ENCODE peak calls at places on chromosomes 6 and 20, in eight cellular contexts. One of them, this sample, is unnamed.
A peak's percentile ranks its signal among the peaks of the same experiment; 100 is the strongest.

GRCh38 chr20:57106030-57106682 is 160.3 kb downstream of the BMP7 start:
- DNase-seq in COR-L47: no peak
- DNase-seq in GM13976: no peak
- DNase-seq in NCI-H1092: no peak
- DNase-seq in stomach: no peak
- DNase-seq in transverse colon: no peak
- DNase-seq in NCI-H1105 treated with DMSO at 0.1 percent for 48 hours: no peak
- DNase-seq in foreskin fibroblast: no peak
- DNase-seq in this sample: no peak

GRCh38 chr20:38057351-38057972 is 23.9 kb downstream of the RPRD1B start:
- DNase-seq in COR-L47: peak; percentile 65
- DNase-seq in GM13976: peak; percentile 69
- DNase-seq in NCI-H1092: peak; percentile 81
- DNase-seq in stomach: peak; percentile 90
- DNase-seq in transverse colon: peak; percentile 85
- DNase-seq in NCI-H1105 treated with DMSO at 0.1 percent for 48 hours: peak; percentile 80
- DNase-seq in foreskin fibroblast: peak; percentile 88
- DNase-seq in this sample: peak; percentile 76

GRCh38 chr20:25571240-25571639 is 14.1 kb downstream of the NINL start:
- DNase-seq in COR-L47: no peak
- DNase-seq in GM13976: no peak
- DNase-seq in NCI-H1092: no peak
- DNase-seq in stomach: peak; percentile 37
- DNase-seq in transverse colon: no peak
- DNase-seq in NCI-H1105 treated with DMSO at 0.1 percent for 48 hours: no peak
- DNase-seq in foreskin fibroblast: no peak
- DNase-seq in this sample: peak; percentile 12

GRCh38 chr20:24965065-24965919 is 16.2 kb downstream of the CST7 start:
- DNase-seq in COR-L47: no peak
- DNase-seq in GM13976: no peak
- DNase-seq in NCI-H1092: no peak
- DNase-seq in stomach: no peak
- DNase-seq in transverse colon: no peak
- DNase-seq in NCI-H1105 treated with DMSO at 0.1 percent for 48 hours: no peak
- DNase-seq in foreskin fibroblast: no peak
- DNase-seq in this sample: no peak

GRCh38 chr20:43840382-43841070 is 74.1 kb upstream of the TOX2 start:
- DNase-seq in COR-L47: no peak
- DNase-seq in GM13976: peak; percentile 80
- DNase-seq in NCI-H1092: peak; percentile 1
- DNase-seq in stomach: no peak
- DNase-seq in transverse colon: peak; percentile 13
- DNase-seq in NCI-H1105 treated with DMSO at 0.1 percent for 48 hours: no peak
- DNase-seq in foreskin fibroblast: peak; percentile 44
- DNase-seq in this sample: no peak

GRCh38 chr6:22601941-22602340 is 32.6 kb downstream of the HDGFL1 start:
- DNase-seq in COR-L47: no peak
- DNase-seq in GM13976: no peak
- DNase-seq in NCI-H1092: no peak
- DNase-seq in stomach: no peak
- DNase-seq in transverse colon: no peak
- DNase-seq in NCI-H1105 treated with DMSO at 0.1 percent for 48 hours: no peak
- DNase-seq in foreskin fibroblast: no peak
- DNase-seq in this sample: no peak

GRCh38 chr6:56708810-56709597 is 66.3 kb upstream of the DST start:
- DNase-seq in COR-L47: peak; percentile 74
- DNase-seq in GM13976: peak; percentile 52
- DNase-seq in NCI-H1092: no peak
- DNase-seq in stomach: no peak
- DNase-seq in transverse colon: no peak
- DNase-seq in NCI-H1105 treated with DMSO at 0.1 percent for 48 hours: peak; percentile 66
- DNase-seq in foreskin fibroblast: peak; percentile 73
- DNase-seq in this sample: peak; percentile 35

GRCh38 chr6:53858196-53858595 is 63.4 kb downstream of the LRRC1 start:
- DNase-seq in COR-L47: no peak
- DNase-seq in GM13976: no peak
- DNase-seq in NCI-H1092: no peak
- DNase-seq in stomach: no peak
- DNase-seq in transverse colon: no peak
- DNase-seq in NCI-H1105 treated with DMSO at 0.1 percent for 48 hours: no peak
- DNase-seq in foreskin fibroblast: no peak
- DNase-seq in this sample: no peak

GRCh38 chr20:54292186-54292585 is 84.3 kb downstream of the PFDN4 start:
- DNase-seq in COR-L47: no peak
- DNase-seq in GM13976: no peak
- DNase-seq in NCI-H1092: no peak
- DNase-seq in stomach: no peak
- DNase-seq in transverse colon: no peak
- DNase-seq in NCI-H1105 treated with DMSO at 0.1 percent for 48 hours: no peak
- DNase-seq in foreskin fibroblast: peak; percentile 27
- DNase-seq in this sample: no peak

GRCh38 chr20:36555248-36555647 is 13.9 kb downstream of the MYL9 start:
- DNase-seq in COR-L47: no peak
- DNase-seq in GM13976: no peak
- DNase-seq in NCI-H1092: no peak
- DNase-seq in stomach: no peak
- DNase-seq in transverse colon: no peak
- DNase-seq in NCI-H1105 treated with DMSO at 0.1 percent for 48 hours: no peak
- DNase-seq in foreskin fibroblast: no peak
- DNase-seq in this sample: no peak

GRCh38 chr6:43827898-43828297 is 57.9 kb downstream of the VEGFA start:
- DNase-seq in COR-L47: peak; percentile 31
- DNase-seq in GM13976: no peak
- DNase-seq in NCI-H1092: peak; percentile 51
- DNase-seq in stomach: no peak
- DNase-seq in transverse colon: no peak
- DNase-seq in NCI-H1105 treated with DMSO at 0.1 percent for 48 hours: no peak
- DNase-seq in foreskin fibroblast: no peak
- DNase-seq in this sample: no peak

GRCh38 chr6:158069800-158070195 is 88.1 kb downstream of the SYNJ2 start:
- DNase-seq in COR-L47: no peak
- DNase-seq in GM13976: no peak
- DNase-seq in NCI-H1092: no peak
- DNase-seq in stomach: no peak
- DNase-seq in transverse colon: no peak
- DNase-seq in NCI-H1105 treated with DMSO at 0.1 percent for 48 hours: no peak
- DNase-seq in foreskin fibroblast: peak; percentile 44
- DNase-seq in this sample: no peak

GRCh38 chr20:3628502-3629314 is 34.5 kb downstream of the GFRA4 start:
- DNase-seq in COR-L47: no peak
- DNase-seq in GM13976: no peak
- DNase-seq in NCI-H1092: no peak
- DNase-seq in stomach: no peak
- DNase-seq in transverse colon: no peak
- DNase-seq in NCI-H1105 treated with DMSO at 0.1 percent for 48 hours: no peak
- DNase-seq in foreskin fibroblast: no peak
- DNase-seq in this sample: no peak

GRCh38 chr6:21679761-21680265 is 86.3 kb downstream of the SOX4 start:
- DNase-seq in COR-L47: no peak
- DNase-seq in GM13976: no peak
- DNase-seq in NCI-H1092: no peak
- DNase-seq in stomach: no peak
- DNase-seq in transverse colon: no peak
- DNase-seq in NCI-H1105 treated with DMSO at 0.1 percent for 48 hours: no peak
- DNase-seq in foreskin fibroblast: peak; percentile 30
- DNase-seq in this sample: no peak

GRCh38 chr6:169839029-169839481 is 87.6 kb downstream of the ERMARD start:
- DNase-seq in COR-L47: no peak
- DNase-seq in GM13976: no peak
- DNase-seq in NCI-H1092: no peak
- DNase-seq in stomach: peak; percentile 17
- DNase-seq in transverse colon: no peak
- DNase-seq in NCI-H1105 treated with DMSO at 0.1 percent for 48 hours: no peak
- DNase-seq in foreskin fibroblast: no peak
- DNase-seq in this sample: no peak

GRCh38 chr6:63759605-63760004 is 124.0 kb downstream of the PHF3 start:
- DNase-seq in COR-L47: no peak
- DNase-seq in GM13976: no peak
- DNase-seq in NCI-H1092: no peak
- DNase-seq in stomach: no peak
- DNase-seq in transverse colon: no peak
- DNase-seq in NCI-H1105 treated with DMSO at 0.1 percent for 48 hours: no peak
- DNase-seq in foreskin fibroblast: no peak
- DNase-seq in this sample: no peak

GRCh38 chr6:160293844-160294243 is 35.2 kb upstream of the SLC22A2 start:
- DNase-seq in COR-L47: no peak
- DNase-seq in GM13976: no peak
- DNase-seq in NCI-H1092: no peak
- DNase-seq in stomach: peak; percentile 50
- DNase-seq in transverse colon: peak; percentile 31
- DNase-seq in NCI-H1105 treated with DMSO at 0.1 percent for 48 hours: no peak
- DNase-seq in foreskin fibroblast: peak; percentile 21
- DNase-seq in this sample: peak; percentile 34

GRCh38 chr6:56033451-56033850 is 158.1 kb upstream of the BMP5 start:
- DNase-seq in COR-L47: no peak
- DNase-seq in GM13976: no peak
- DNase-seq in NCI-H1092: no peak
- DNase-seq in stomach: no peak
- DNase-seq in transverse colon: no peak
- DNase-seq in NCI-H1105 treated with DMSO at 0.1 percent for 48 hours: no peak
- DNase-seq in foreskin fibroblast: no peak
- DNase-seq in this sample: no peak

GRCh38 chr6:158926429-158926828 is 73.6 kb downstream of the RSPH3 start:
- DNase-seq in COR-L47: no peak
- DNase-seq in GM13976: no peak
- DNase-seq in NCI-H1092: no peak
- DNase-seq in stomach: no peak
- DNase-seq in transverse colon: no peak
- DNase-seq in NCI-H1105 treated with DMSO at 0.1 percent for 48 hours: no peak
- DNase-seq in foreskin fibroblast: no peak
- DNase-seq in this sample: no peak